ENCODE peak calls at places on chromosomes 3 and 15, in five cellular contexts. A, H, E, Q and J are unnamed samples.

GRCh38 chr3:10026084-10026890 is at the start of gene FANCD2:
- DNase-seq in A (peak), H (peak), E (peak), Q (peak), J (peak)

GRCh38 chr3:142279965-142280590 is 54.7 kb upstream of the GK5 start:
- DNase-seq in A (peak), H (peak), E (peak), Q (peak), J (peak)

GRCh38 chr3:156307704-156308103 is 187.3 kb downstream of the KCNAB1 start:
- DNase-seq in A (no peak), H (no peak), E (no peak), Q (no peak), J (no peak)

GRCh38 chr3:125087768-125088391 is 32.1 kb upstream of the HEG1 start:
- DNase-seq in A (no peak), H (no peak), E (no peak), Q (no peak), J (no peak)

GRCh38 chr3:106068795-106069194 is 200.0 kb upstream of the CBLB start:
- DNase-seq in A (no peak), H (no peak), E (no peak), Q (no peak), J (no peak)

GRCh38 chr3:88195951-88196434 is 46.2 kb downstream of the C3orf38 start:
- DNase-seq in A (no peak), H (peak), E (no peak), Q (no peak), J (no peak)

GRCh38 chr3:187319699-187320302 is 28.3 kb upstream of the MASP1 start:
- DNase-seq in A (peak), H (peak), E (peak), Q (peak), J (peak)

GRCh38 chr15:95600367-95600766 is 730.1 kb upstream of the NR2F2 start:
- DNase-seq in A (no peak), H (no peak), E (no peak), Q (no peak), J (no peak)

GRCh38 chr3:11306815-11307589 is 34.8 kb downstream of the ATG7 start:
- DNase-seq in A (no peak), H (no peak), E (no peak), Q (no peak), J (peak)

GRCh38 chr3:62622553-62623174 is 249.3 kb upstream of the FEZF2 start:
- DNase-seq in A (peak), H (peak), E (peak), Q (no peak), J (peak)

GRCh38 chr3:136250862-136251460 is 821 bp downstream of the PCCB start:
- DNase-seq in A (no peak), H (peak), E (peak), Q (peak), J (peak)

GRCh38 chr3:111803123-111803593 is 55.9 kb upstream of the PHLDB2 start:
- DNase-seq in A (peak), H (no peak), E (no peak), Q (no peak), J (no peak)

GRCh38 chr3:16132926-16133325 is 41.6 kb upstream of the GALNT15 start:
- DNase-seq in A (no peak), H (no peak), E (no peak), Q (no peak), J (no peak)

GRCh38 chr15:36612063-36612788 is 32.8 kb downstream of the CDIN1 start:
- DNase-seq in A (no peak), H (no peak), E (no peak), Q (no peak), J (no peak)

GRCh38 chr3:155853214-155854146 is 747 bp downstream of the SLC33A1 start:
- DNase-seq in A (peak), H (peak), E (peak), Q (peak), J (peak)

GRCh38 chr3:117063910-117064309 is 354.3 kb downstream of the TUSC7 start:
- DNase-seq in A (no peak), H (no peak), E (no peak), Q (no peak), J (no peak)

GRCh38 chr3:107117156-107117555 is 260.1 kb upstream of the CCDC54 start:
- DNase-seq in A (no peak), H (no peak), E (no peak), Q (no peak), J (no peak)

GRCh38 chr3:137012097-137012501 is 54.3 kb downstream of the IL20RB start:
- DNase-seq in A (no peak), H (no peak), E (no peak), Q (no peak), J (no peak)

GRCh38 chr3:9175421-9175820 is 74.0 kb downstream of the SRGAP3 start:
- DNase-seq in A (peak), H (no peak), E (no peak), Q (no peak), J (no peak)

GRCh38 chr15:64911317-64912186 is at the start of gene ANKDD1A:
- DNase-seq in A (peak), H (no peak), E (no peak), Q (peak), J (peak)

GRCh38 chr3:197564097-197564843 is 8.5 kb upstream of the BDH1 start:
- DNase-seq in A (no peak), H (peak), E (no peak), Q (no peak), J (peak)

GRCh38 chr3:51873876-51874275 is 1.5 kb downstream of the IQCF5 start:
- DNase-seq in A (no peak), H (no peak), E (no peak), Q (no peak), J (no peak)

GRCh38 chr3:120673116-120673515 is 8.9 kb downstream of the HGD start:
- DNase-seq in A (no peak), H (no peak), E (no peak), Q (no peak), J (no peak)

GRCh38 chr3:26718295-26718694 is 95.7 kb downstream of the LRRC3B start:
- DNase-seq in A (no peak), H (no peak), E (no peak), Q (no peak), J (no peak)

GRCh38 chr3:126396536-126396935 is 1.8 kb downstream of the CFAP100 start:
- DNase-seq in A (no peak), H (no peak), E (no peak), Q (no peak), J (no peak)

GRCh38 chr3:180828723-180829408 is 83.6 kb upstream of the FXR1 start:
- DNase-seq in A (no peak), H (no peak), E (no peak), Q (no peak), J (no peak)

GRCh38 chr3:185930393-185931107 is 7.3 kb downstream of the TRA2B start:
- DNase-seq in A (no peak), H (no peak), E (no peak), Q (no peak), J (no peak)

GRCh38 chr15:40449275-40449674 is 8.5 kb downstream of the BAHD1 start:
- DNase-seq in A (no peak), H (no peak), E (no peak), Q (no peak), J (no peak)

GRCh38 chr15:63439536-63440264 is 58.1 kb upstream of the CA12 start:
- DNase-seq in A (no peak), H (no peak), E (no peak), Q (no peak), J (no peak)

GRCh38 chr15:90241343-90242192 is 7.6 kb downstream of the GDPGP1 start:
- DNase-seq in A (no peak), H (peak), E (no peak), Q (no peak), J (no peak)

GRCh38 chr3:71495708-71496472 is 87.6 kb downstream of the FOXP1 start:
- DNase-seq in A (peak), H (peak), E (peak), Q (no peak), J (peak)

GRCh38 chr3:150734795-150735119 is 28.2 kb downstream of the SIAH2 start:
- DNase-seq in A (no peak), H (no peak), E (no peak), Q (no peak), J (no peak)

GRCh38 chr3:61940241-61940640 is 378.9 kb downstream of the PTPRG start:
- DNase-seq in A (no peak), H (no peak), E (no peak), Q (no peak), J (no peak)

GRCh38 chr3:45959201-45959600 is 15.9 kb downstream of the CXCR6 start:
- DNase-seq in A (no peak), H (no peak), E (no peak), Q (no peak), J (no peak)

GRCh38 chr3:45955706-45956105 is 12.4 kb downstream of the CXCR6 start:
- DNase-seq in A (no peak), H (no peak), E (no peak), Q (no peak), J (no peak)

GRCh38 chr3:45960289-45960688 is 17.0 kb downstream of the CXCR6 start:
- DNase-seq in A (no peak), H (no peak), E (no peak), Q (no peak), J (no peak)

GRCh38 chr3:45957606-45958005 is 14.3 kb downstream of the CXCR6 start:
- DNase-seq in A (no peak), H (no peak), E (no peak), Q (no peak), J (no peak)

DNA sequence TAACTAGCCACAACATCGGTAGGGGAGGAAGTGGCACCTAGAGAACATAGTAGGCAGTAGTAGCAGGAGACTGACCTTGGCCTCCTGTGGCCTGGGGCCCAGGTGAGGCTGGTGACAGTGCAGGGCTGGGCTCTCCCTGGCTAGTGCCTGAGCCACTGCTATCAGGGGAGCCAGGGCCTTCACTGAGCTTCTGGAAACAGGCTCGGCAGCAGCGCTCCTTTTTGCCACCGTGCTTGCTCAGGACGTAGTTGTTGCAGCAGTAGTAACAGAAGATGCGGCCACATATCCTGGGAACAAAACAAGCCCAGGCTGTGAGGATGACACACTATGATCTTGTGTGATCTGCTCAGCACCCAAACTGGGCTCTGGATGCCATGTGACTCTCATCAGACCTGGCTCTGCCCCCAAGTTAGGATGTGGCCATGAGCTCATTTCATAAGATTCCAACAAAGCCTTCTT is 15.1 kb downstream of the CXCR6 start:
- DNase-seq in A (no peak), H (no peak), E (no peak), Q (no peak), J (no peak)
- TF ChIP-seq MAX in A (no peak), H (no peak), E (no peak), Q (no peak), J (no peak)

GRCh38 chr15:25437751-25438600 is 848 bp downstream of the UBE3A start:
- DNase-seq in A (no peak), H (peak), E (peak), Q (peak), J (peak)

GRCh38 chr15:25439456-25439836 is 622 bp upstream of the UBE3A start:
- DNase-seq in A (no peak), H (peak), E (peak), Q (no peak), J (peak)

GRCh38 chr15:25441111-25441510 is 2.3 kb upstream of the UBE3A start:
- DNase-seq in A (no peak), H (no peak), E (no peak), Q (no peak), J (no peak)

GRCh38 chr15:25436707-25437106 is 2.1 kb downstream of the UBE3A start:
- DNase-seq in A (no peak), H (no peak), E (peak), Q (no peak), J (no peak)

DNA sequence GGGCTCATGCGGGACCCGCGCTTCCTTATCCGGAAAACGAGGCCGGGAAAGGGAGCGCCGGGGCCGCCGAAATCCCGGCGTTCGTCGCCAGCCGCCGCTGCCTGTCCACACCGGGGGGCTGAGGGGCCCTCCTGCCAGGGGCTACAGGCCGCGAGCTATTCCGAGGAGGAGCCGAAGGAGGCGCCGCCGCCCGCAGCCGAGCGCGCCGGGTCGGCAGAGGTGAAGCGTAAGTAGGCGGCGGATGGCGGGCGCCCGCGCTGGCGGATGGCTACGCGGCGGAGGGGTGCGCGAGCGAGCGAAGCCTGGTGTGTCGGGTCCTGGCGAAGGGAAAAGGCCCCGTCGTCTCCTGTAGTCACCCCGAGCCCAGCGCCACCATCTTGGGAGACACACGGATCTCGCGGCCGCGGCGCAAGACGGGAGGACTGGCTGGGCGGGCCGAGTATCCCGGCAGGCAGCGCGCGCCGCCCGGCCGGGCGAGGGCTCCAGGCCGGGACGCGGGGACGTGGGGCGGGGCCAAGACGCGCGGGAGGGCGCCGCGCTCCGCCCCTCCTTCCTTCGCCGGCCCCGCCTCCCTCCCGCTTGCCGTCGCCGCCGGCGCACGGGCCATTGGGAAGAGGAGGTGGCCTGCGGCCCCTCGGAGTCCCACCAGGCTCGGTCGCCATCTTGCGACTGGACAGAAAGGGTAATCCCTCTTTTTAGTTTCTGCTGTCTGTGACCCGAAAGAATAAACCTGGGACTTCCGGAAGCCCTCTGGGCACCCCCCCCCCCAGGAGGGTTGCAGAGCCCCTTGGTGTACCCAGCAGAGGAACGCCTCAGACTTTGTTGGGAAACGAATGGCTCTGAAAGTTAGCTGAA is at the start of gene UBE3A:
- DNase-seq in A (peak), H (peak), E (peak), Q (peak), J (peak)
- TF ChIP-seq CTCF in A (no peak), H (no peak), E (peak), Q (no peak), J (no peak)

DNA sequence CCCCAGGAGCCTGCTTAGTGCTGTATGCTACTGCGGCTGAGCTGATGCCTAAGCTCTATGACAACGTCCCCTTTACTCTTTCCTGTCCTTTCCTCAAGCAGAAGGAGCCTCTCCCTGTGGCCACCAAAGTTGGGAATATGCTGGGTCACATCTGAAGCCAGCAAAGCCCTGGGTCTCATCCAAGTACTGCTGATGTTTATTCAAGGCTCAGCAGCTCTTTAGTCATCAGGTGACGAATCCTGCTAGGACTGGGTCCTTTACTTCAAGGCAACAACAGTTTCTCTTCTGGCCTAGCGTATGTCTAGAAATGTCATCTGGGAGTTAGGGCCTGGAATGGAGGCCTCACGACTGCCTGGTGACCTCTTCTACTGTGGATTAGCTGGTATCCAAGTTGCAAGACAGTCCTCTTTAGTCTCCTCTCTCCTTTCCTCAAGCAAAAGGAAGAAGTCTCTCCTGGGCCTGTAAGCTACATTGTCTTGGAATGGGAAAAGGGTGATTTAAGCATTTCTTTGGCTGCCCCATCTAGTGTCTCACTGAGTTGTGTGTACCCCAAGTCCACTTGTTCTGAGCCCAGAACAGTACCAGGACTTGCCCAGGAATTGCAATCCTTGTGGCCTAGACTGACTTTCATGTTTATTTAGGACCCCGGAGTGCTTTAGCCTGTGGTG is 63.9 kb downstream of the TNFAIP8L3 start:
- DNase-seq in A (peak), H (no peak), E (peak), Q (no peak), J (no peak)
- TF ChIP-seq MAX in A (peak), H (no peak), E (no peak), Q (no peak), J (no peak)

DNA sequence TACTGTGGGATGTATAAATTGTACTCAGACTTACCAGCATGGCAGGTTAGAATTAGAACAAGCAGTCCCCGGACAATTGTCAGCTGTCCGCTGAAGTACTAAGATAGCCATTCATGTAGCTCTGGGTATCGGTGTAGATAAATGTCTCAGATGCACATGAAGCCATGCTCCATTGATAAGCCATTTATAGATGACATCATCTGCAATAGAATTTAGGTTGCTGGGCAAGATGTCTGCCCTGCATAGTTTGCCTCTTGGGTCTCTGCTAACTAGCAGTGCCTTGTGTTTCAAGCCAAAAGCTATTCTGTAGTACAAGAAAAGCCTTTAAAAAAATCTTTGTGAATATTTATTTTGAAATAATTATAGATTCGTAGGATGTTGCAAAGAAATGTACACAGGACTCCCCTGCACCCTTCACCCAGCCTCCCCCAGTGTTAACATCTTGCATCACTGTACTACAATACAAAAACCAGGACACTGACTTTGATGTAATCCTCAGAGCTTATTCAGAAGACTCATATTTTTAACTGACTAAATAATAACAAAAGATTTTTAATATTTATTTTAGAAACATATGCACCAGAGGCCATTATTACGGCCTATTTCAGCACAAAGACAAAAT is 220.6 kb upstream of the THRB start:
- DNase-seq in A (no peak), H (no peak), E (no peak), Q (no peak), J (no peak)
- TF ChIP-seq CTCF in A (no peak), H (no peak), E (no peak), Q (no peak), J (no peak)

GRCh38 chr15:88255109-88255495 is 1.4 kb downstream of the NTRK3 start:
- DNase-seq in A (no peak), H (no peak), E (no peak), Q (peak), J (no peak)

GRCh38 chr15:88256261-88257230 is at the start of gene NTRK3:
- DNase-seq in A (no peak), H (no peak), E (no peak), Q (peak), J (no peak)

GRCh38 chr15:88257311-88257901 is 867 bp upstream of the NTRK3 start:
- DNase-seq in A (no peak), H (no peak), E (no peak), Q (peak), J (no peak)

GRCh38 chr15:88255496-88256171 is 905 bp downstream of the NTRK3 start:
- DNase-seq in A (peak), H (no peak), E (no peak), Q (peak), J (no peak)

DNA sequence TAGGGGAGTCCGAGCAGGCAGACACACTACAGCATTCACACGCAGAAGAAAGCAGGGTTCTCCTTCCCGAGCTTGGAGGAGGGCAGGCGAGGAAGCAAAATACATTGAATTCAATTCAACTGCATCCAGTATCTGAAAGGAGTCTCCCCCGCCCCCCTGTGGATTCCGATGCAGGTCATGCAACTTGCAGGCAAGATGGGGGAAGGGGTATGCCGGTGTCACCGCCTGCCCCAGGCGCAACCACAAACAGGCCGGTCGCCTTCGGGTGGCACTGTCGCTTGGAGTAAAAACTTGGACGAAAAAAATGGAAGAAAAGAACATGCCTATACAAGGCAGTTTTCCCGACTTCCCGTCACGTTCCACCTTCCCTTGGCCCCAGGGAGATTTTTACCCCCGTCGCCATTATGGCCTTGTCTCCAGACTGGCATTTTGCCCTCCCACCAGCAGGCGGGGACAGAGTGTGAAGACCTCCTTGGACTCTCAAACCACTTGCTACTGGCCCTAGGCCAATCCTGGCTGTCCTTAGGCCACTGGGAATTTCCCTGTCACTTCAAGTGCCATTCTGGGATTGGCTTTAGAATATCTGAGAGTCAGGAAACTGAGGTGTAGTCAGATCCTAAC is 1.6 kb upstream of the NTRK3 start:
- DNase-seq in A (peak), H (peak), E (peak), Q (peak), J (no peak)
- TF ChIP-seq MAX in A (peak), H (no peak), E (no peak), Q (peak), J (no peak)

GRCh38 chr3:12579456-12579855 is 22.6 kb downstream of the MKRN2 start:
- DNase-seq in A (no peak), H (no peak), E (no peak), Q (no peak), J (no peak)

GRCh38 chr3:12577379-12577778 is 20.5 kb downstream of the MKRN2 start:
- DNase-seq in A (no peak), H (no peak), E (no peak), Q (no peak), J (no peak)

GRCh38 chr3:12582730-12583129 is 25.8 kb downstream of the MKRN2 start:
- DNase-seq in A (no peak), H (no peak), E (no peak), Q (no peak), J (no peak)

GRCh38 chr3:12579919-12580318 is 23.0 kb downstream of the MKRN2 start:
- DNase-seq in A (no peak), H (no peak), E (no peak), Q (no peak), J (no peak)

GRCh38 chr3:12578742-12579141 is 21.9 kb downstream of the MKRN2 start:
- DNase-seq in A (no peak), H (no peak), E (no peak), Q (no peak), J (no peak)
- TF ChIP-seq CTCF in A (peak), H (peak), E (no peak), Q (no peak), J (no peak)